ENCODE peak calls at places on chromosomes 11 and 22, in nine cellular contexts. R, D, B, N, X, T, L, P and V are unnamed samples.

GRCh38 chr22:17483670-17484372 is 79.5 kb upstream of the SLC25A18 start:
- DNase-seq in R (no peak), D (no peak), B (no peak), N (no peak), X (no peak), T (no peak), L (no peak), P (no peak), V (no peak)

GRCh38 chr11:2529636-2530035 is 84.8 kb downstream of the KCNQ1 start:
- DNase-seq in R (no peak), D (no peak), B (no peak), N (no peak), X (no peak), T (no peak), L (no peak), P (peak), V (no peak)

GRCh38 chr22:49450521-49450920 is 377.2 kb downstream of the BRD1 start:
- DNase-seq in R (no peak), D (no peak), B (no peak), N (no peak), X (no peak), T (no peak), L (no peak), P (no peak), V (no peak)

GRCh38 chr11:17653606-17654005 is 65.8 kb upstream of the MYOD1 start:
- DNase-seq in R (no peak), D (no peak), B (no peak), N (no peak), X (no peak), T (no peak), L (no peak), P (no peak), V (no peak)

GRCh38 chr11:44398266-44399045 is 88.5 kb upstream of the ALX4 start:
- DNase-seq in R (no peak), D (no peak), B (no peak), N (no peak), X (no peak), T (no peak), L (no peak), P (no peak), V (no peak)

GRCh38 chr11:64127267-64128072 is 38.4 kb downstream of the MACROD1 start:
- DNase-seq in R (no peak), D (no peak), B (no peak), N (no peak), X (no peak), T (no peak), L (no peak), P (no peak), V (no peak)

GRCh38 chr11:69194956-69195355 is 39.2 kb downstream of the SMIM38 start:
- DNase-seq in R (no peak), D (no peak), B (no peak), N (no peak), X (no peak), T (no peak), L (no peak), P (no peak), V (no peak)

GRCh38 chr11:107747622-107748021 is 35.8 kb upstream of the SLN start:
- DNase-seq in R (no peak), D (no peak), B (no peak), N (no peak), X (no peak), T (no peak), L (no peak), P (no peak), V (no peak)

GRCh38 chr11:115322553-115323203 is 181.5 kb downstream of the CADM1 start:
- DNase-seq in R (no peak), D (no peak), B (no peak), N (no peak), X (no peak), T (no peak), L (no peak), P (no peak), V (no peak)

GRCh38 chr22:28843633-28844032 is 39.7 kb upstream of the ZNRF3 start:
- DNase-seq in R (no peak), D (no peak), B (no peak), N (no peak), X (no peak), T (no peak), L (no peak), P (no peak), V (no peak)

GRCh38 chr11:3808846-3809623 is 675 bp downstream of the PGAP2 start:
- DNase-seq in R (peak), D (no peak), B (no peak), N (no peak), X (no peak), T (no peak), L (peak), P (no peak), V (peak)

GRCh38 chr11:60853469-60853950 is 2.2 kb downstream of the PTGDR2 start:
- DNase-seq in R (no peak), D (no peak), B (no peak), N (no peak), X (no peak), T (no peak), L (no peak), P (peak), V (no peak)

GRCh38 chr11:3954448-3955298 is 99.2 kb downstream of the STIM1 start:
- DNase-seq in R (no peak), D (no peak), B (no peak), N (no peak), X (no peak), T (no peak), L (no peak), P (no peak), V (no peak)

GRCh38 chr11:86891020-86891419 is 64.2 kb downstream of the FZD4 start:
- DNase-seq in R (no peak), D (no peak), B (no peak), N (no peak), X (no peak), T (no peak), L (no peak), P (no peak), V (no peak)

GRCh38 chr11:126358763-126359160 is 3.3 kb downstream of the ST3GAL4 start:
- DNase-seq in R (no peak), D (no peak), B (no peak), N (no peak), X (no peak), T (no peak), L (no peak), P (no peak), V (no peak)

GRCh38 chr11:69524991-69525411 is 43.5 kb downstream of the LINC01488 start:
- DNase-seq in R (no peak), D (no peak), B (no peak), N (no peak), X (no peak), T (no peak), L (no peak), P (no peak), V (no peak)

GRCh38 chr11:118169300-118170140 is 6.9 kb downstream of the SCN2B start:
- DNase-seq in R (no peak), D (no peak), B (no peak), N (no peak), X (no peak), T (no peak), L (no peak), P (no peak), V (no peak)

GRCh38 chr11:33402066-33402465 is 144.9 kb downstream of the HIPK3 start:
- DNase-seq in R (no peak), D (no peak), B (no peak), N (no peak), X (no peak), T (no peak), L (no peak), P (no peak), V (no peak)

GRCh38 chr22:42887114-42887513 is 30.0 kb upstream of the ARFGAP3 start:
- DNase-seq in R (no peak), D (no peak), B (no peak), N (no peak), X (no peak), T (no peak), L (no peak), P (no peak), V (no peak)

GRCh38 chr22:30310881-30311771 is 15.6 kb downstream of the TBC1D10A start:
- DNase-seq in R (peak), D (no peak), B (no peak), N (no peak), X (no peak), T (no peak), L (no peak), P (peak), V (no peak)

GRCh38 chr22:32561163-32561562 is 86.6 kb downstream of the FBXO7 start:
- DNase-seq in R (no peak), D (no peak), B (no peak), N (no peak), X (no peak), T (no peak), L (no peak), P (no peak), V (no peak)

GRCh38 chr11:85806876-85807275 is 4.1 kb downstream of the SYTL2 start:
- DNase-seq in R (no peak), D (no peak), B (no peak), N (no peak), X (no peak), T (no peak), L (no peak), P (no peak), V (no peak)

GRCh38 chr11:3626250-3626960 is 15.4 kb downstream of the ART5 start:
- DNase-seq in R (no peak), D (no peak), B (no peak), N (no peak), X (no peak), T (no peak), L (no peak), P (no peak), V (no peak)

GRCh38 chr11:64459016-64459415 is 100.1 kb downstream of the RPS6KA4 start:
- DNase-seq in R (no peak), D (no peak), B (no peak), N (no peak), X (no peak), T (no peak), L (no peak), P (no peak), V (no peak)

GRCh38 chr11:20337526-20338154 is 25.9 kb upstream of the HTATIP2 start:
- DNase-seq in R (peak), D (no peak), B (peak), N (no peak), X (no peak), T (peak), L (peak), P (no peak), V (peak)

GRCh38 chr11:67056640-67057409 is at the start of gene RHOD:
- DNase-seq in R (no peak), D (no peak), B (no peak), N (no peak), X (peak), T (no peak), L (no peak), P (peak), V (no peak)

GRCh38 chr22:20431520-20432237 is 5.9 kb downstream of the SCARF2 start:
- DNase-seq in R (no peak), D (no peak), B (no peak), N (no peak), X (no peak), T (no peak), L (no peak), P (peak), V (no peak)

GRCh38 chr22:48492371-48493320 is 1335.0 kb downstream of the BRD1 start:
- DNase-seq in R (peak), D (peak), B (peak), N (peak), X (no peak), T (peak), L (peak), P (no peak), V (peak)

GRCh38 chr11:88115828-88116410 is 59.3 kb downstream of the RAB38 start:
- DNase-seq in R (no peak), D (no peak), B (no peak), N (no peak), X (no peak), T (no peak), L (no peak), P (no peak), V (no peak)

GRCh38 chr11:27282806-27283205 is 80.2 kb downstream of the CCDC34 start:
- DNase-seq in R (peak), D (no peak), B (no peak), N (no peak), X (no peak), T (no peak), L (no peak), P (no peak), V (no peak)

GRCh38 chr11:65487467-65488272 is 11.2 kb upstream of the MALAT1 start:
- DNase-seq in R (peak), D (peak), B (peak), N (no peak), X (no peak), T (peak), L (peak), P (peak), V (peak)

GRCh38 chr11:120259988-120260565 is 20.1 kb downstream of the POU2F3 start:
- DNase-seq in R (no peak), D (no peak), B (no peak), N (no peak), X (no peak), T (no peak), L (no peak), P (no peak), V (no peak)

GRCh38 chr22:20566420-20567260 is 59.2 kb downstream of the MED15 start:
- DNase-seq in R (peak), D (no peak), B (no peak), N (peak), X (peak), T (no peak), L (no peak), P (peak), V (no peak)